ENCODE peak calls at places on chromosome X, in five cellular contexts. N is K562, Z is IMR-90, G is SK-N-SH, M is A549. E is an unnamed sample.

GRCh38 chrX:5233830-5234229 is 994.8 kb downstream of the NLGN4X start:
- DNase-seq in N (no peak), Z (no peak), G (no peak), M (no peak), E (no peak)

GRCh38 chrX:122219226-122219625 is 964.9 kb upstream of the GRIA3 start:
- DNase-seq in N (no peak), Z (no peak), G (no peak), M (no peak), E (no peak)

GRCh38 chrX:10636337-10636736 is 16.0 kb upstream of the MID1 start:
- DNase-seq in N (peak), Z (peak), G (peak), M (peak), E (no peak)

GRCh38 chrX:21747523-21747922 is 10.4 kb downstream of the SMPX start:
- DNase-seq in N (no peak), Z (no peak), G (no peak), M (no peak), E (no peak)

GRCh38 chrX:38233891-38234807 is 13.5 kb upstream of the SRPX start:
- DNase-seq in N (no peak), Z (peak), G (no peak), M (peak), E (no peak)

GRCh38 chrX:70332600-70332999 is 42.7 kb downstream of the KIF4A start:
- DNase-seq in N (peak), Z (no peak), G (no peak), M (peak), E (no peak)

GRCh38 chrX:53831662-53832635 is 145.4 kb upstream of the HUWE1 start:
- DNase-seq in N (peak), Z (peak), G (peak), M (peak), E (peak)

GRCh38 chrX:132023896-132024386 is 839 bp downstream of the STK26 start:
- DNase-seq in N (peak), Z (no peak), G (no peak), M (peak), E (no peak)

GRCh38 chrX:29082558-29082957 is 495.3 kb downstream of the IL1RAPL1 start:
- DNase-seq in N (no peak), Z (no peak), G (no peak), M (no peak), E (peak)

GRCh38 chrX:48589482-48590162 is 7.7 kb upstream of the WDR13 start:
- DNase-seq in N (no peak), Z (no peak), G (no peak), M (no peak), E (no peak)

GRCh38 chrX:133655914-133656265 is 240.6 kb upstream of the GPC4 start:
- DNase-seq in N (no peak), Z (no peak), G (no peak), M (no peak), E (no peak)

GRCh38 chrX:130680164-130681035 is 222.6 kb downstream of the ENOX2 start:
- DNase-seq in N (no peak), Z (peak), G (no peak), M (no peak), E (no peak)

GRCh38 chrX:3743821-3744439 is 30.5 kb upstream of the PRKX start:
- DNase-seq in N (no peak), Z (no peak), G (no peak), M (no peak), E (no peak)

GRCh38 chrX:46704767-46705386 is 54.0 kb downstream of the SLC9A7 start:
- DNase-seq in N (no peak), Z (peak), G (no peak), M (no peak), E (peak)

DNA sequence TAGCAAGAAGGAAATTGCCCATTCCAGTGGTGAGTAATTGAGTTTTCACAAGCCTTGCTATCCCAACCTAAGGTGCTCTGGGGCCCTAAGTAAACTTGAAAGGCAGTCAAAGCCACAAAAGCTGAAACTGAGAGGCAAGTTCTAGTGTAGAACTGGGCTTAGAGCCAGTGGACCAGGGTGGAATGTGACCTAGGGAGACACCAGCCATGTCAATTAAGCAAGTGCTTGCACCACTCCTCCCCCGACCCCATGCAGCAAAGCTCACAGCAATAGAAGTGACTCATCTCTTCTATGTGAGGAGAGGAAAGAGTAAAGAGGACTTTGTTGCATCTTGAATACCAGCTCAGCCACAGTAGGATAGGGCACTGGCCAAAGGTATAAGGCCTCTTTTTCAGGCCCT is 486.1 kb upstream of the POU3F4 start:
- DNase-seq in N (no peak), Z (no peak), G (no peak), M (peak), E (no peak)
- TF ChIP-seq SMC3 in N (no peak), Z (no peak), G (no peak), M (no peak), E (no peak)

DNA sequence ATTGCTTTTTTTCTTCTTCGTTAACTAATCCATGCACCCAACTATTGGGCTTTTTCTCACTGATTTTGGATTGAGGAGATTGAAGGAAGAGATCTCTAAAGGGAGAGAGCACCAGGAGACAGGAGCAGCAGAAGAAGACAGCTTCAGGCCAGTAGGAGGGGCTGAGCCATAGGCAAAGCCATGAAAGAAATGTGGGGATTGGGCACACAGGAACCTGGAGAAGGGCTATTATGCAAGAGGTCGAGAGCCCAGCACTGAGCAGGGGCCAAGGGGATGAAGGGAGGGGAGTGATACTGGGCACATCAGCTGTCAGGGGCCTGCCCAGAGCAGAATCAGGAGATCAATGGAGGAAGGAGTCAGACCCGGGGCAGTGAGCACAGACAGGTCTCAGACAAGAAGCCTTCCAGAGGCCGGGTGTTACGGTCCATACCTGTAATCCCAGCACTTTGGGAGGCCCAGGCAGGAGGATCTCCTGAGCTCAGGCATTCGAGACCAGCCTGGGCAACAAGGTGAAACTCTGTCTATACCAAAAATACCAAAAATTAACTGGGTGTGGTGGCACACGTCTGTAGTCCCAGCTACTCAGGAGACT is 140.9 kb downstream of the BCOR start:
- DNase-seq in N (no peak), Z (no peak), G (no peak), M (no peak), E (no peak)
- TF ChIP-seq SMC3 in N (no peak), Z (no peak), G (no peak), M (no peak), E (no peak)

GRCh38 chrX:24643116-24643515 is 4.0 kb downstream of the PCYT1B start:
- DNase-seq in N (peak), Z (no peak), G (no peak), M (peak), E (no peak)

GRCh38 chrX:24647257-24648058 is at the start of gene PCYT1B:
- DNase-seq in N (peak), Z (peak), G (peak), M (no peak), E (no peak)

GRCh38 chrX:24651783-24652182 is 4.6 kb upstream of the PCYT1B start:
- DNase-seq in N (no peak), Z (no peak), G (no peak), M (no peak), E (no peak)

DNA sequence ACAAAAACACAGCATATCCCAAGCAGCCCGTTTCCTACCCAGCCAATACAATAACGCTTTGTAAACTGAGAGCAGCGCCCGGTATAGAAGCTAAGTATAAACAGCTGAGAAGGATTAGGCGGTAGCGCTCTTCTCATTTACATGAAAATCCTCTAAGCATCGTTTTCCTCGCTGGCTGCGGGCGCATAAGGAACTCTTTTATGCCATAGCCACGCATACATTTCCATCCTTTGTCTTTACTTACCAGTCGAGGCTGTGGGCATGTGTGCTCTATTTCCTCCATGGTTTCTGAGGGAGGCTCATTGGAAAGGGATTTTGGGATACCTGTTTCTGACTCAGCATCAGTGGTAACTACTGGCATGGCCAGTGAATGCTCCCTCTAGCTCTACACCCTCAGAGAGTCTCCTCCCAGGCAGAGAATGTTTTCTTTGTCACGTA is 383 bp downstream of the PCYT1B start:
- DNase-seq in N (no peak), Z (no peak), G (peak), M (no peak), E (no peak)
- TF ChIP-seq SMC3 in N (no peak), Z (no peak), G (no peak), M (no peak), E (no peak)

GRCh38 chrX:20680998-20681397 is 414.3 kb upstream of the RPS6KA3 start:
- DNase-seq in N (no peak), Z (no peak), G (no peak), M (peak), E (no peak)
- TF ChIP-seq SMC3 in N (no peak), Z (no peak), G (no peak), M (no peak), E (no peak)

GRCh38 chrX:148459343-148459742 is 41.1 kb upstream of the AFF2 start:
- DNase-seq in N (no peak), Z (no peak), G (no peak), M (no peak), E (peak)
- TF ChIP-seq SMC3 in N (no peak), Z (no peak), G (no peak), M (no peak), E (no peak)

DNA sequence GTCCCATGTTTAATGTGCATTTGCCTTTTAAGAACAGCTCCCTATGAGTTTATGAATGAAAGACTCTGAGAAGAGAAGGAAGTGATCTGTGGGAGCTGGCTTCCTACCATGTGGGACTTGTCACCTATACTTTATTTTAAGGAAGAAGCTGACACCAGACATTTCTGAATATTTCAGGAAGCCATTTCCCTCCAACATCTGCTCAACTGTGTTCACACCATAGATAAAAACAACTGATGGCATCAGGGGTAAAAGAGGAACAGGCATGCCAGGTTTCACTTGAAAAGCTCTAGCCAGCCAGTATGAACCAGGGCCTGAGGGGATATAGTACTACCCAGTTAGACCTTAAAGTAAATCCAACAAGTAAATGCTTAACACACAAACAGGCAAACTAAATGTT is 116.0 kb downstream of the COL4A6 start:
- DNase-seq in N (no peak), Z (no peak), G (no peak), M (no peak), E (no peak)
- TF ChIP-seq SMC3 in N (no peak), Z (no peak), G (no peak), M (no peak), E (no peak)

DNA sequence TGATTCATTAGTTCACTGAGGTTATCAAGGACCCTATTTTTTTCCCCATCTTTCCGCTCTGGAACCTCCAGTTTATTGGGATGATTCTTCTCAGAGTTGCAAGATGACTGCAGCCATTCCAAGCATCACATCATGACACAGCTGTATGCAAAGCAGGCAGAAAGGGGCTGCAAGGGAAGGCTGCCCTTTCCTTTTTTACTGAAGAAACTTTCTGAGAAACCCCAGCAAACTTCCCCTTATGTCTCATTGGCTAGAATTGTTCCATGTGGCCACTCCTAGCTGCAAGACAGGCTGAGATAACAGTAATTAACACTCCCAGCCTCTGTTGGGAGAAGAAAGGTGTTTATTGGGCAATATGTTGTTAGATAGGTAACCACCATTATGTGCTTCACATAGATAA is 102.6 kb downstream of the SATL1 start:
- DNase-seq in N (no peak), Z (no peak), G (no peak), M (no peak), E (no peak)
- TF ChIP-seq SMC3 in N (no peak), Z (no peak), G (no peak), M (no peak), E (no peak)

GRCh38 chrX:30612250-30612655 is 34.7 kb upstream of the TASL start:
- DNase-seq in N (no peak), Z (no peak), G (no peak), M (no peak), E (no peak)
- TF ChIP-seq SMC3 in N (no peak), Z (no peak), G (no peak), M (no peak), E (no peak)

DNA sequence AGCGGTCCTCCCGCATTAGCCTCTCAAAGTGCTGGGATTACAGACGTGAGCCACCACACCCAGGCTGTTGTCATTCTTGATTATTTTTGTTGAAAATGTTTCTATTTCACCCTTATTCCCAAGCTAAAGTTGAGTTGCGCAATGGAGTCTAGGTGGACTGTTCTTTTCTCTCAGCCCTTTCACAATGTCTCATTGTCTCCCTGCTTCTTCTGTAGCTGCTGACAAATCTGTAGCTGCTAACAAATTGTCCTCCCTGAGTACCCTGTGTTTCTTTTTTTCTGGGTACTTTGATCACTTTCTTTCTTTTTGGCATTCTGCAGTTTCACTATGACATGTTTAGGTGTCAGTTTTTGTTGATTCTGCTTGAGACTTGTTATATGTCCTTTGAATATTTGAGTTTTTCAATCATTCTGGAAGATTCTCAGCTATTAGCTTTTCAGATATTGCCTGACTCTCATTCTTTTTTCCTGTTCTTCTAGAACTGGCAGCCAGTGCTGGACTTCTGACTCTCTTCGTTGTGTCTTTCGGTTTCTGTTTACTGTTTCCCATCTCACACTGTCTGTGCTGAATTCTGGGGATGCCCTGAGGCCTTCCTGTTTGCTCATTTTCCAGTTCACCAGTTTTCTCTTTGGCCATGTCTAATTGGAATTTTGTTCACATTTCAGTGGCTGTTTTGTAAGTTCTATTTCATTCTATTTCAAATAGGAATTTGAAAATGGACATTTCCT is 6.6 kb downstream of the ABCD1 start:
- DNase-seq in N (no peak), Z (no peak), G (no peak), M (no peak), E (no peak)
- TF ChIP-seq SMC3 in N (no peak), Z (no peak), G (no peak), M (no peak), E (no peak)